ENCODE peak calls at places on chromosomes 1 and 21, in eight cellular contexts. One of them, this sample, is unnamed.

GRCh38 chr1:38919075-38919474 is 22.6 kb downstream of the RHBDL2 start:
- DNase-seq in omental fat pad: no peak
- DNase-seq in AG09309: no peak
- DNase-seq in AG04450: no peak
- DNase-seq in CD4-positive, alpha-beta T cell: no peak
- DNase-seq in MCF 10A: no peak
- DNase-seq in sigmoid colon: no peak
- DNase-seq in psoas muscle: no peak
- DNase-seq in this sample: no peak

GRCh38 chr1:155989992-155990325 is 11.6 kb upstream of the ARHGEF2 start:
- DNase-seq in omental fat pad: no peak
- DNase-seq in AG09309: no peak
- DNase-seq in AG04450: no peak
- DNase-seq in CD4-positive, alpha-beta T cell: no peak
- DNase-seq in MCF 10A: no peak
- DNase-seq in sigmoid colon: no peak
- DNase-seq in psoas muscle: no peak
- DNase-seq in this sample: no peak

GRCh38 chr1:225777058-225777582 is 506 bp upstream of the SRP9 start:
- DNase-seq in omental fat pad: no peak
- DNase-seq in AG09309: no peak
- DNase-seq in AG04450: no peak
- DNase-seq in CD4-positive, alpha-beta T cell: no peak
- DNase-seq in MCF 10A: no peak
- DNase-seq in sigmoid colon: no peak
- DNase-seq in psoas muscle: no peak
- DNase-seq in this sample: no peak

GRCh38 chr21:43367296-43367695 is 59.6 kb downstream of the SIK1 start:
- DNase-seq in omental fat pad: no peak
- DNase-seq in AG09309: no peak
- DNase-seq in AG04450: no peak
- DNase-seq in CD4-positive, alpha-beta T cell: no peak
- DNase-seq in MCF 10A: no peak
- DNase-seq in sigmoid colon: no peak
- DNase-seq in psoas muscle: no peak
- DNase-seq in this sample: no peak

GRCh38 chr1:41535236-41535720 is 50.8 kb upstream of the EDN2 start:
- DNase-seq in omental fat pad: no peak
- DNase-seq in AG09309: no peak
- DNase-seq in AG04450: no peak
- DNase-seq in CD4-positive, alpha-beta T cell: no peak
- DNase-seq in MCF 10A: no peak
- DNase-seq in sigmoid colon: peak; percentile 22
- DNase-seq in psoas muscle: no peak
- DNase-seq in this sample: no peak

GRCh38 chr1:39149509-39149908 is 55.0 kb upstream of the MACF1 start:
- DNase-seq in omental fat pad: no peak
- DNase-seq in AG09309: no peak
- DNase-seq in AG04450: no peak
- DNase-seq in CD4-positive, alpha-beta T cell: no peak
- DNase-seq in MCF 10A: no peak
- DNase-seq in sigmoid colon: no peak
- DNase-seq in psoas muscle: no peak
- DNase-seq in this sample: no peak

GRCh38 chr1:184437306-184437705 is 50.5 kb downstream of the C1orf21 start:
- DNase-seq in omental fat pad: no peak
- DNase-seq in AG09309: no peak
- DNase-seq in AG04450: no peak
- DNase-seq in CD4-positive, alpha-beta T cell: no peak
- DNase-seq in MCF 10A: no peak
- DNase-seq in sigmoid colon: no peak
- DNase-seq in psoas muscle: no peak
- DNase-seq in this sample: no peak

GRCh38 chr1:21262282-21263051 is 27.8 kb downstream of the ECE1 start:
- DNase-seq in omental fat pad: no peak
- DNase-seq in AG09309: peak; percentile 52
- DNase-seq in AG04450: peak; percentile 70
- DNase-seq in CD4-positive, alpha-beta T cell: no peak
- DNase-seq in MCF 10A: peak; percentile 69
- DNase-seq in sigmoid colon: peak; percentile 97
- DNase-seq in psoas muscle: peak; percentile 84
- DNase-seq in this sample: no peak

GRCh38 chr21:39452207-39452964 is 616 bp downstream of the SH3BGR start:
- DNase-seq in omental fat pad: no peak
- DNase-seq in AG09309: no peak
- DNase-seq in AG04450: no peak
- DNase-seq in CD4-positive, alpha-beta T cell: no peak
- DNase-seq in MCF 10A: no peak
- DNase-seq in sigmoid colon: no peak
- DNase-seq in psoas muscle: no peak
- DNase-seq in this sample: no peak

GRCh38 chr1:29832936-29833335 is 596.6 kb downstream of the PTPRU start:
- DNase-seq in omental fat pad: no peak
- DNase-seq in AG09309: no peak
- DNase-seq in AG04450: no peak
- DNase-seq in CD4-positive, alpha-beta T cell: no peak
- DNase-seq in MCF 10A: no peak
- DNase-seq in sigmoid colon: no peak
- DNase-seq in psoas muscle: no peak
- DNase-seq in this sample: peak; percentile 67

GRCh38 chr1:224223819-224224714 is 41.0 kb downstream of the DEGS1 start:
- DNase-seq in omental fat pad: no peak
- DNase-seq in AG09309: peak; percentile 40
- DNase-seq in AG04450: peak; percentile 80
- DNase-seq in CD4-positive, alpha-beta T cell: no peak
- DNase-seq in MCF 10A: peak; percentile 91
- DNase-seq in sigmoid colon: no peak
- DNase-seq in psoas muscle: no peak
- DNase-seq in this sample: no peak

GRCh38 chr1:172484252-172484651 is 40.4 kb upstream of the PIGC start:
- DNase-seq in omental fat pad: no peak
- DNase-seq in AG09309: no peak
- DNase-seq in AG04450: no peak
- DNase-seq in CD4-positive, alpha-beta T cell: no peak
- DNase-seq in MCF 10A: no peak
- DNase-seq in sigmoid colon: no peak
- DNase-seq in psoas muscle: no peak
- DNase-seq in this sample: no peak

GRCh38 chr1:226129230-226129629 is 57.3 kb downstream of the ACBD3 start:
- DNase-seq in omental fat pad: no peak
- DNase-seq in AG09309: no peak
- DNase-seq in AG04450: no peak
- DNase-seq in CD4-positive, alpha-beta T cell: no peak
- DNase-seq in MCF 10A: no peak
- DNase-seq in sigmoid colon: no peak
- DNase-seq in psoas muscle: no peak
- DNase-seq in this sample: no peak

DNA sequence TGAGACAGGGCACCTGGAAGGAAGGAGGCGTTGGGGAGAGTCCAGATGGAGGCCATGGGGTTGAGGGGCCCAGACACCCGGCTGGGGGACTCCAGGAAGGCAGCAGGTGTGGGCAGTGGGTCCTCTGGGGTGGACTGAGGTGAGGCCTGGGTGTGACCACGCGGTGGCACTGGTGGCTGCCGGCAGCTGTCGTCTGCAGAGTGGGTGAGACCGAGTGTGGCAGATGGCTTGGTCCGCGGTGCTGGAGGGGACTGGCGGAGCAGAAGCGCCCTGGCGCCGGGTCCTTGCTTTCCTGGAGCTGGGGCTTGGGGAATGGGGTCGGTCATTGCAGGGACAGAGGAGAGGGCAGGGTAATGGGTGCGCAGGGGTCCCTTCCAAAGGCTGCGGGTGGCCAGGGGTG is 12.5 kb downstream of the AGRN start:
- DNase-seq in omental fat pad: no peak
- DNase-seq in AG09309: no peak
- DNase-seq in AG04450: no peak
- DNase-seq in CD4-positive, alpha-beta T cell: no peak
- DNase-seq in MCF 10A: no peak
- DNase-seq in sigmoid colon: no peak
- DNase-seq in psoas muscle: no peak
- DNase-seq in this sample: no peak
- TF ChIP-seq CTCF in omental fat pad: no peak
- TF ChIP-seq CTCF in AG09309: peak; percentile 21
- TF ChIP-seq CTCF in AG04450: no peak
- TF ChIP-seq CTCF in CD4-positive, alpha-beta T cell: no peak
- TF ChIP-seq CTCF in MCF 10A: no peak
- TF ChIP-seq CTCF in sigmoid colon: no peak
- TF ChIP-seq CTCF in psoas muscle: peak; percentile 16
- TF ChIP-seq CTCF in this sample: no peak

GRCh38 chr1:28297826-28298225 is 31.0 kb upstream of the MED18 start:
- DNase-seq in omental fat pad: no peak
- DNase-seq in AG09309: no peak
- DNase-seq in AG04450: no peak
- DNase-seq in CD4-positive, alpha-beta T cell: no peak
- DNase-seq in MCF 10A: no peak
- DNase-seq in sigmoid colon: no peak
- DNase-seq in psoas muscle: no peak
- DNase-seq in this sample: no peak

GRCh38 chr1:28298438-28298837 is 30.4 kb upstream of the MED18 start:
- DNase-seq in omental fat pad: no peak
- DNase-seq in AG09309: no peak
- DNase-seq in AG04450: no peak
- DNase-seq in CD4-positive, alpha-beta T cell: no peak
- DNase-seq in MCF 10A: no peak
- DNase-seq in sigmoid colon: no peak
- DNase-seq in psoas muscle: no peak
- DNase-seq in this sample: no peak

GRCh38 chr1:28291711-28292110 is 32.4 kb downstream of the SESN2 start:
- DNase-seq in omental fat pad: no peak
- DNase-seq in AG09309: no peak
- DNase-seq in AG04450: no peak
- DNase-seq in CD4-positive, alpha-beta T cell: no peak
- DNase-seq in MCF 10A: no peak
- DNase-seq in sigmoid colon: no peak
- DNase-seq in psoas muscle: no peak
- DNase-seq in this sample: no peak

GRCh38 chr1:28295936-28296335 is 32.9 kb upstream of the MED18 start:
- DNase-seq in omental fat pad: no peak
- DNase-seq in AG09309: no peak
- DNase-seq in AG04450: no peak
- DNase-seq in CD4-positive, alpha-beta T cell: no peak
- DNase-seq in MCF 10A: no peak
- DNase-seq in sigmoid colon: no peak
- DNase-seq in psoas muscle: no peak
- DNase-seq in this sample: no peak

GRCh38 chr1:28296401-28297220 is 32.2 kb upstream of the MED18 start:
- DNase-seq in omental fat pad: peak; percentile 32
- DNase-seq in AG09309: no peak
- DNase-seq in AG04450: no peak
- DNase-seq in CD4-positive, alpha-beta T cell: no peak
- DNase-seq in MCF 10A: no peak
- DNase-seq in sigmoid colon: peak; percentile 75
- DNase-seq in psoas muscle: no peak
- DNase-seq in this sample: no peak
- TF ChIP-seq CTCF in omental fat pad: no peak
- TF ChIP-seq CTCF in AG09309: no peak
- TF ChIP-seq CTCF in AG04450: no peak
- TF ChIP-seq CTCF in CD4-positive, alpha-beta T cell: no peak
- TF ChIP-seq CTCF in MCF 10A: no peak
- TF ChIP-seq CTCF in sigmoid colon: no peak
- TF ChIP-seq CTCF in psoas muscle: no peak
- TF ChIP-seq CTCF in this sample: no peak

GRCh38 chr1:36008546-36009197 is 75.2 kb upstream of the TEKT2 start:
- DNase-seq in omental fat pad: no peak
- DNase-seq in AG09309: peak; percentile 31
- DNase-seq in AG04450: peak; percentile 18
- DNase-seq in CD4-positive, alpha-beta T cell: no peak
- DNase-seq in MCF 10A: peak; percentile 70
- DNase-seq in sigmoid colon: no peak
- DNase-seq in psoas muscle: no peak
- DNase-seq in this sample: no peak

DNA sequence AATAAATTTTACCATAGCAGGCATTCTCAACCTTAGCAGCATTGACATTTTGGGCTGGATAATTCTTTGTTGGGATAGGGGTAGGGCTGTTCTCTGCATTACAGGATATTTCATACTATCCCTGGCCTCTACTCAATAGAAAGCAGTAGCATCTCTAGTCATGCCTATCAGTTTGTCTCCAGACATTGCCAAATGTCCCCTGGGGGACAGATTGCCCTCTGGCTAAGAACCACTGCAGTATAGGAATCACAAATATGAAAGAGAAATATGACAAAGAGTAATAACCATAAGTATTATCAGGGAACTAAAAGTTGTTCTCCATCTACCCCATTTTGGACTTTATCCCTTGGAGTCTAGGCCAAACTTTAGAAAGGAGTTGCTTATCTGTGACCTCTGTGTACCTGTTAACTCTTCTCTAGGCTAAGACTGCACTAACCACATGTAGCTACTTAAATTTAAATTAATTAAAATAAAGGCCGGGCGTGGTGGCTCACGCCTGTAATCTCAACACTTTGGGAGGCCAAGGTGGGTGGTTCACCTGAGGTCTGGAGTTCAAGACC is 76.1 kb downstream of the AGO3 start:
- DNase-seq in omental fat pad: no peak
- DNase-seq in AG09309: no peak
- DNase-seq in AG04450: no peak
- DNase-seq in CD4-positive, alpha-beta T cell: no peak
- DNase-seq in MCF 10A: no peak
- DNase-seq in sigmoid colon: no peak
- DNase-seq in psoas muscle: no peak
- DNase-seq in this sample: no peak
- TF ChIP-seq CTCF in omental fat pad: no peak
- TF ChIP-seq CTCF in AG09309: no peak
- TF ChIP-seq CTCF in AG04450: no peak
- TF ChIP-seq CTCF in CD4-positive, alpha-beta T cell: no peak
- TF ChIP-seq CTCF in MCF 10A: no peak
- TF ChIP-seq CTCF in sigmoid colon: no peak
- TF ChIP-seq CTCF in psoas muscle: no peak
- TF ChIP-seq CTCF in this sample: no peak

GRCh38 chr1:43936470-43937151 is 3.0 kb downstream of the ARTN start:
- DNase-seq in omental fat pad: no peak
- DNase-seq in AG09309: no peak
- DNase-seq in AG04450: no peak
- DNase-seq in CD4-positive, alpha-beta T cell: no peak
- DNase-seq in MCF 10A: no peak
- DNase-seq in sigmoid colon: peak; percentile 65
- DNase-seq in psoas muscle: peak; percentile 30
- DNase-seq in this sample: no peak

GRCh38 chr1:43934279-43934985 is 831 bp downstream of the ARTN start:
- DNase-seq in omental fat pad: peak; percentile 41
- DNase-seq in AG09309: no peak
- DNase-seq in AG04450: no peak
- DNase-seq in CD4-positive, alpha-beta T cell: no peak
- DNase-seq in MCF 10A: peak; percentile 68
- DNase-seq in sigmoid colon: peak; percentile 83
- DNase-seq in psoas muscle: peak; percentile 72
- DNase-seq in this sample: no peak

GRCh38 chr1:43937179-43937865 is 3.7 kb downstream of the ARTN start:
- DNase-seq in omental fat pad: no peak
- DNase-seq in AG09309: no peak
- DNase-seq in AG04450: no peak
- DNase-seq in CD4-positive, alpha-beta T cell: no peak
- DNase-seq in MCF 10A: no peak
- DNase-seq in sigmoid colon: peak; percentile 47
- DNase-seq in psoas muscle: no peak
- DNase-seq in this sample: no peak

GRCh38 chr1:43934986-43935324 is 1.4 kb downstream of the ARTN start:
- DNase-seq in omental fat pad: no peak
- DNase-seq in AG09309: no peak
- DNase-seq in AG04450: no peak
- DNase-seq in CD4-positive, alpha-beta T cell: no peak
- DNase-seq in MCF 10A: no peak
- DNase-seq in sigmoid colon: no peak
- DNase-seq in psoas muscle: no peak
- DNase-seq in this sample: no peak

GRCh38 chr1:43935711-43936427 is 2.3 kb downstream of the ARTN start:
- DNase-seq in omental fat pad: no peak
- DNase-seq in AG09309: no peak
- DNase-seq in AG04450: no peak
- DNase-seq in CD4-positive, alpha-beta T cell: no peak
- DNase-seq in MCF 10A: no peak
- DNase-seq in sigmoid colon: no peak
- DNase-seq in psoas muscle: no peak
- DNase-seq in this sample: no peak
- TF ChIP-seq CTCF in omental fat pad: no peak
- TF ChIP-seq CTCF in AG09309: no peak
- TF ChIP-seq CTCF in AG04450: no peak
- TF ChIP-seq CTCF in CD4-positive, alpha-beta T cell: no peak
- TF ChIP-seq CTCF in MCF 10A: no peak
- TF ChIP-seq CTCF in sigmoid colon: no peak
- TF ChIP-seq CTCF in psoas muscle: no peak
- TF ChIP-seq CTCF in this sample: no peak